ENCODE peak calls at places on chromosomes 7 and 10, in six cellular contexts. R is HepG2, P is K562, K is SK-N-SH, F is GM12878, J is H1. X is an unnamed sample.

GRCh38 chr7:117324940-117325339 is 2.1 kb upstream of the WNT2 start:
- DNase-seq in R (no peak), P (no peak), K (no peak), F (no peak), J (no peak), X (no peak)

GRCh38 chr10:71598673-71599072 is 120.9 kb downstream of the C10orf105 start:
- DNase-seq in R (no peak), P (no peak), K (no peak), F (no peak), J (no peak), X (no peak)

GRCh38 chr7:88268858-88269257 is 37.8 kb downstream of the STEAP4 start:
- DNase-seq in R (no peak), P (no peak), K (no peak), F (no peak), J (no peak), X (peak)

GRCh38 chr7:1532456-1533254 is 2.2 kb downstream of the MAFK start:
- DNase-seq in R (peak), P (peak), K (no peak), F (no peak), J (no peak), X (peak)

GRCh38 chr7:43764039-43764789 is 5.7 kb downstream of the BLVRA start:
- DNase-seq in R (peak), P (peak), K (no peak), F (no peak), J (no peak), X (no peak)

GRCh38 chr10:129921065-129921670 is 42.9 kb downstream of the EBF3 start:
- DNase-seq in R (no peak), P (no peak), K (no peak), F (no peak), J (no peak), X (no peak)

GRCh38 chr10:125080296-125080695 is 80.1 kb downstream of the CTBP2 start:
- DNase-seq in R (no peak), P (no peak), K (no peak), F (no peak), J (no peak), X (no peak)

GRCh38 chr10:77082601-77083252 is 554.9 kb downstream of the KCNMA1 start:
- DNase-seq in R (no peak), P (no peak), K (no peak), F (no peak), J (peak), X (no peak)

GRCh38 chr7:108178393-108178792 is 48.2 kb upstream of the LAMB4 start:
- DNase-seq in R (no peak), P (no peak), K (no peak), F (no peak), J (no peak), X (no peak)

GRCh38 chr7:5429253-5429856 is 5.7 kb upstream of the TNRC18 start:
- DNase-seq in R (peak), P (peak), K (no peak), F (no peak), J (no peak), X (peak)

GRCh38 chr7:2172311-2173183 is 60.2 kb downstream of the MAD1L1 start:
- DNase-seq in R (peak), P (no peak), K (peak), F (no peak), J (no peak), X (no peak)

GRCh38 chr7:134315679-134316538 is 821 bp downstream of the SLC35B4 start:
- DNase-seq in R (no peak), P (peak), K (peak), F (no peak), J (no peak), X (no peak)

GRCh38 chr7:151088856-151089699 is 2.8 kb downstream of the AGAP3 start:
- DNase-seq in R (peak), P (no peak), K (no peak), F (no peak), J (no peak), X (peak)

GRCh38 chr7:2037301-2037804 is 195.4 kb downstream of the MAD1L1 start:
- DNase-seq in R (no peak), P (no peak), K (peak), F (no peak), J (no peak), X (no peak)

GRCh38 chr10:16965740-16966447 is 148.7 kb upstream of the RSU1 start:
- DNase-seq in R (peak), P (no peak), K (no peak), F (no peak), J (peak), X (no peak)

GRCh38 chr10:28177944-28178637 is 124.8 kb downstream of the MPP7 start:
- DNase-seq in R (no peak), P (no peak), K (no peak), F (no peak), J (no peak), X (no peak)

GRCh38 chr7:64959072-64959747 is 31.6 kb downstream of the ZNF117 start:
- DNase-seq in R (peak), P (no peak), K (no peak), F (no peak), J (no peak), X (no peak)

GRCh38 chr7:1949681-1950055 is 279.6 kb downstream of the ELFN1 start:
- DNase-seq in R (no peak), P (no peak), K (no peak), F (no peak), J (no peak), X (no peak)

GRCh38 chr10:86109421-86109820 is 257.2 kb downstream of the GRID1 start:
- DNase-seq in R (no peak), P (no peak), K (no peak), F (no peak), J (no peak), X (no peak)

GRCh38 chr10:86108696-86109095 is 257.9 kb downstream of the GRID1 start:
- DNase-seq in R (no peak), P (no peak), K (no peak), F (no peak), J (no peak), X (no peak)

GRCh38 chr10:86113044-86113443 is 253.6 kb downstream of the GRID1 start:
- DNase-seq in R (no peak), P (no peak), K (no peak), F (no peak), J (no peak), X (no peak)

GRCh38 chr10:86111902-86112301 is 254.7 kb downstream of the GRID1 start:
- DNase-seq in R (no peak), P (no peak), K (no peak), F (no peak), J (no peak), X (no peak)

GRCh38 chr10:86110156-86110786 is 256.3 kb downstream of the GRID1 start:
- DNase-seq in R (no peak), P (peak), K (no peak), F (no peak), J (no peak), X (no peak)
- TF ChIP-seq GABPA in R (no peak), P (no peak), K (no peak), F (no peak), J (no peak), X (no peak)

DNA sequence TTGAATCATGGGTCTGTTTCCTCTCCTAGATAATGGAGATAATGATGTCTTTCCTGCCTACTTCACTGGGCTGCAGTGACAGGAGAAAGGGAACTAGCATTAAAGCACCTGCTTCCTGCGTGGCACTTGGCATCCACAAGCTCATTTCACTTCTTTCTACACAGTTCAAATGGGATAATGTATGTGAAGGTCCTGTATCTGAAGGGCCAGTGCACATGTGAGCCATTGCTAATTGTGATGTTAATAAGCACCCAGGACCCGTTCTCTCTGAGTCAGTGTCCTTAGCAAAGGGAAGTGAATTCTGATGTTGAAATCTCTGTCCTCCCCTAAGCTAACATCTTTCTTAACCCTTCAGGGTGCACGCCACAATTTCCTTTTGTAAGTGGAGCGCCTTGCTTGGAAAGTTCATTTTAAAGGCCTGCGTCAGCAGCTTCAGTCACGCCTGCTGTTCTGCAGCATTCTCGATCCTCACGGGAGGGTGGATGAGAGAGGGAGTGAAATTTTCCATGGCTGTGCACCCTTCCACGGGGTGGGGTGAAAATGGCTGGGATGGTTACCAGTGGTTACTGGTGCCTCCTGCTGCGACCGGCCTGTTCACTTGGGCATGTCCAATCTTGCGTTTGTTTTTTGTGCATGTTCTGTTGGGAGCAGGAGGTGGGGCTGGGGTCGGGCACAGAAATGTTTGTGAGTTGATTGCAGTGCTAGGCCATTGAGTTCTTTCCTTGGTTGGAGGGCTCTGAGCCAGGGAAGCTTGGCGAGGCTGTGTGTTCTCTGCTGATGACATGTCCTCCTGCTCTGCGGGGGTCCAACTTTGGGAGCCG is 59.2 kb downstream of the HK1 start:
- DNase-seq in R (no peak), P (no peak), K (peak), F (no peak), J (no peak), X (peak)
- H3K4me3 ChIP-seq in R (no peak), P (no peak), K (no peak), F (no peak), J (no peak), X (no peak)

GRCh38 chr10:104304927-104305326 is 33.3 kb downstream of the ITPRIP start:
- DNase-seq in R (no peak), P (no peak), K (no peak), F (no peak), J (no peak), X (no peak)
- TF ChIP-seq POLR2AphosphoS5 in R (no peak), P (no peak), K (no peak), F (no peak), J (no peak), X (no peak)

GRCh38 chr7:101591504-101591903 is 37.6 kb downstream of the MYL10 start:
- DNase-seq in R (no peak), P (no peak), K (no peak), F (no peak), J (no peak), X (no peak)

GRCh38 chr7:101588131-101588935 is 40.8 kb downstream of the MYL10 start:
- DNase-seq in R (no peak), P (no peak), K (no peak), F (no peak), J (no peak), X (no peak)

GRCh38 chr7:101589052-101589451 is 40.0 kb downstream of the MYL10 start:
- DNase-seq in R (no peak), P (no peak), K (no peak), F (no peak), J (no peak), X (no peak)

GRCh38 chr7:101589976-101590662 is 39.0 kb downstream of the MYL10 start:
- DNase-seq in R (no peak), P (no peak), K (peak), F (no peak), J (no peak), X (no peak)

DNA sequence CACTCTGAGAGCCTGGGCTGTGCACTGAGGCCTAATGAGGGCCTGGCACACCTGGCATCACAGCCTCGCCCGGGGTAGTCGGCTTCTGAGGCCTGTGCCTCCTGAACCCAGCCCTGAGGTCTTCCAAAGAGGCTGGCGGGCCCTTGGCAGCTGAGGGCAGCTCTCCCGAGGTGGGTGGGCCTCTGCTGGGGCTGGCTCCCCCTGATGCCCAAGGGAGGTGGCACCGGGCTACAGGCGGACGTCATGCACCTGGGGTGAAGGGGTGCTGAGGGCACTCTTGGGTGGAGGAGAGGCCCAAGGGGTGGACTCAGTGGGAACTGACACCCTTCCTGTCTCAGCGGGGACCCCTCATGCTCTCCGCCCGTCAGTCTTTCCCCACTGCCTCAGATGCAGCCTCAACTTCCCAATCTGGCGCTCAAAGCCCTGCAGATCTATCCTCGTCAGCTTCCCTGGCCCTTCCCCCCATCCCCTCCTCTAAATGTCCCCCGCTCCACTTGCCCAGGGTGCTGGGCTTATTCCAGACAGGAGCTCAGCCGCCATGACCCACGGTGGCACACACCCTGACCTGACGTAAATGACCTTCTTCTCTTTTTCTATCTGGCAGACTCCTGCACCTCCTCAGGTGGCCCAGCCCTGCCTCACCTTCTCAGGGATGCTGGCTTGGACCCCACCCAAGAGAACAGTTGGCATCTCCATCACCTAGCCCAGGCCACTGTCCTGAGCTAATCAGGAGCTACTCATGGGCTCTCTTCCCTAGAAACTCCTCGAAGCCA is 38.2 kb downstream of the MYL10 start:
- DNase-seq in R (no peak), P (no peak), K (no peak), F (no peak), J (no peak), X (no peak)
- TF ChIP-seq GABPA in R (no peak), P (no peak), K (no peak), F (no peak), J (no peak), X (no peak)

GRCh38 chr10:5709865-5710264 is 25.2 kb downstream of the TASOR2 start:
- DNase-seq in R (no peak), P (no peak), K (no peak), F (no peak), J (no peak), X (no peak)

GRCh38 chr10:5708356-5708755 is 23.7 kb downstream of the TASOR2 start:
- DNase-seq in R (no peak), P (no peak), K (no peak), F (no peak), J (no peak), X (no peak)

GRCh38 chr10:5711637-5712036 is 27.0 kb downstream of the TASOR2 start:
- DNase-seq in R (no peak), P (no peak), K (no peak), F (no peak), J (no peak), X (no peak)

DNA sequence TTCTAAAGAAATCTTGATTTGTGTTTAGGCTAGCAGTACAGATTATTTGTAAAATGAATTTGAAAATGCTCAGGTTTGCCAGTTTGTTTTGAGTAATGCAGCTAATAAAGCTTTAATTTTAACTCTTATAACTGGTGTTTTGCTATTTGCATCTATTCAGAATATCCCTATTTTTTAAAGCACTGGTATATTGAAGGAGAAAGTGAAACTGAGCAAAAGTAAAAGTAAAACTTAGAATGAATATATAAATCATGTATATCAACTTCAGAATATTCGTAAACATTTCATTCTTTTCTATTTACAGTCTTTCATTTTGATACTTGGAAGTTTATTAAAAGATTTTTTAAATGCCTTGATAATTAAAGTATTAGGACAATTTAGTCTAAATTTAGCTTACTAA is 26.2 kb downstream of the TASOR2 start:
- DNase-seq in R (no peak), P (no peak), K (no peak), F (no peak), J (no peak), X (no peak)
- H3K4me3 ChIP-seq in R (no peak), P (no peak), K (peak), F (peak), J (no peak), X (no peak)

GRCh38 chr10:4270116-4270515 is 485.1 kb upstream of the KLF6 start:
- DNase-seq in R (no peak), P (no peak), K (peak), F (no peak), J (no peak), X (peak)
- TF ChIP-seq POLR2AphosphoS5 in R (no peak), P (no peak), K (no peak), F (no peak), J (no peak), X (no peak)

GRCh38 chr10:18303851-18304800 is 163.9 kb downstream of the CACNB2 start:
- DNase-seq in R (no peak), P (no peak), K (no peak), F (no peak), J (no peak), X (no peak)
- TF ChIP-seq GABPA in R (no peak), P (no peak), K (no peak), F (no peak), J (no peak), X (no peak)

GRCh38 chr10:6201511-6201975 is 1.2 kb upstream of the PFKFB3 start:
- DNase-seq in R (peak), P (peak), K (peak), F (peak), J (no peak), X (no peak)
- H3K4me3 ChIP-seq in R (peak), P (no peak), K (peak), F (peak), J (peak), X (no peak)

GRCh38 chr10:93899109-93899508 is 5.3 kb downstream of the SLC35G1 start:
- DNase-seq in R (no peak), P (no peak), K (no peak), F (no peak), J (no peak), X (no peak)

GRCh38 chr10:93897070-93897797 is 3.5 kb downstream of the SLC35G1 start:
- DNase-seq in R (no peak), P (no peak), K (no peak), F (no peak), J (no peak), X (no peak)

GRCh38 chr10:93894516-93895378 is 969 bp downstream of the SLC35G1 start:
- DNase-seq in R (no peak), P (no peak), K (peak), F (no peak), J (no peak), X (no peak)

GRCh38 chr10:93893646-93894515 is at the start of gene SLC35G1:
- DNase-seq in R (peak), P (peak), K (peak), F (peak), J (peak), X (peak)
- TF ChIP-seq POLR2AphosphoS5 in R (peak), P (peak), K (peak), F (peak), J (no peak), X (peak)

GRCh38 chr10:33521062-33521461 is 186.6 kb upstream of the NRP1 start:
- DNase-seq in R (no peak), P (no peak), K (no peak), F (no peak), J (no peak), X (no peak)

GRCh38 chr10:33523236-33523792 is 188.8 kb upstream of the NRP1 start:
- DNase-seq in R (no peak), P (no peak), K (no peak), F (no peak), J (no peak), X (no peak)

GRCh38 chr10:33529234-33529633 is 194.8 kb upstream of the NRP1 start:
- DNase-seq in R (no peak), P (no peak), K (no peak), F (no peak), J (no peak), X (no peak)

GRCh38 chr10:33521904-33522303 is 187.4 kb upstream of the NRP1 start:
- DNase-seq in R (no peak), P (no peak), K (no peak), F (no peak), J (no peak), X (no peak)

DNA sequence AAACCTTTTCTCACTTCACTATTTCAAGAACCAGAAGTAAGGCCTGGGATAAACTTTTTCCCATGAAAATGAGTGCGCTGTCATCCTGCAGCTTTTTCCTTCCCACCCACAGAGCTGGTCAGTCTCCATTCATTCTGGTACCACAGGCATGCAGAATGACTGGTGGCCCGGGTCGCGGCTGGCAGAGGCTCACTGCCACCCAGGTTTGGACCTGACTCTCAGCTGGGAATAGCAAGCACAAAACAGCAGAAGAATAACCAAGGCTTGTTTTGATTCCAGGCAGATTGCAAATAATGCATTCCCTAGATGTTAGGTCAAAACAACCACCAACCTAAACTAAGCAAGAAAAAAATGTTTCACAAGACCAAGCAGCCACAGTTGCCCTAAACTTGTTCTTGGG is 190.5 kb upstream of the NRP1 start:
- DNase-seq in R (no peak), P (no peak), K (no peak), F (no peak), J (no peak), X (no peak)
- TF ChIP-seq GABPA in R (no peak), P (no peak), K (no peak), F (no peak), J (no peak), X (no peak)